ENCODE peak calls at places on chromosomes 7 and 10, in eight cellular contexts. B, G, R, A, J, H, Q and W are unnamed samples.

GRCh38 chr7:155778349-155778748 is 33.9 kb downstream of the SHH start:
- DNase-seq in B (no peak), G (no peak), R (no peak), A (no peak), J (no peak), H (no peak), Q (no peak), W (no peak)

GRCh38 chr7:17385612-17386011 is 87.2 kb downstream of the AHR start:
- DNase-seq in B (no peak), G (no peak), R (no peak), A (no peak), J (no peak), H (no peak), Q (no peak), W (no peak)

GRCh38 chr7:16847381-16847860 is 34.4 kb downstream of the AGR3 start:
- DNase-seq in B (no peak), G (peak), R (no peak), A (no peak), J (peak), H (no peak), Q (no peak), W (no peak)

GRCh38 chr10:688621-689426 is 644 bp downstream of the DIP2C start:
- DNase-seq in B (no peak), G (peak), R (no peak), A (no peak), J (no peak), H (no peak), Q (no peak), W (no peak)

GRCh38 chr7:88927-89921 is 103.1 kb upstream of the FAM20C start:
- DNase-seq in B (no peak), G (no peak), R (no peak), A (no peak), J (peak), H (no peak), Q (peak), W (no peak)

GRCh38 chr7:29798422-29798821 is 7.9 kb upstream of the WIPF3 start:
- DNase-seq in B (no peak), G (no peak), R (no peak), A (no peak), J (no peak), H (no peak), Q (no peak), W (no peak)

GRCh38 chr7:43700059-43700501 is 29.2 kb downstream of the COA1 start:
- DNase-seq in B (no peak), G (peak), R (no peak), A (no peak), J (no peak), H (no peak), Q (no peak), W (peak)

GRCh38 chr10:112227331-112227961 is 43.9 kb upstream of the GPAM start:
- DNase-seq in B (no peak), G (no peak), R (no peak), A (no peak), J (no peak), H (no peak), Q (no peak), W (no peak)

GRCh38 chr10:60901561-60902235 is 42.3 kb downstream of the RHOBTB1 start:
- DNase-seq in B (peak), G (no peak), R (no peak), A (no peak), J (no peak), H (no peak), Q (no peak), W (no peak)

GRCh38 chr10:52316500-52316899 is 2.4 kb downstream of the DKK1 start:
- DNase-seq in B (no peak), G (no peak), R (no peak), A (no peak), J (no peak), H (no peak), Q (no peak), W (no peak)

GRCh38 chr10:61063911-61064310 is 119.9 kb upstream of the RHOBTB1 start:
- DNase-seq in B (no peak), G (no peak), R (no peak), A (no peak), J (no peak), H (no peak), Q (no peak), W (no peak)

GRCh38 chr7:128129224-128129864 is 98.1 kb upstream of the LRRC4 start:
- DNase-seq in B (no peak), G (no peak), R (no peak), A (no peak), J (no peak), H (no peak), Q (no peak), W (peak)

GRCh38 chr10:99435986-99436633 is 5.7 kb upstream of the GOT1 start:
- DNase-seq in B (no peak), G (no peak), R (no peak), A (no peak), J (no peak), H (no peak), Q (no peak), W (peak)

GRCh38 chr10:122446668-122447410 is 7.6 kb upstream of the ARMS2 start:
- DNase-seq in B (no peak), G (peak), R (no peak), A (no peak), J (no peak), H (no peak), Q (no peak), W (no peak)